ENCODE peak calls at places on chromosomes 3 and 15, in nine cellular contexts. One of them, this sample, is unnamed.

GRCh38 chr3:42847731-42848130 is 27.9 kb downstream of the CYP8B1 start:
- DNase-seq in HT1080: no peak
- DNase-seq in uterus: no peak
- DNase-seq in T-helper 1 cell: no peak
- DNase-seq in head of caudate nucleus: no peak
- DNase-seq in GM13976: no peak
- DNase-seq in GM20000: no peak
- DNase-seq in NCI-H226: no peak
- DNase-seq in choroid plexus epithelial cell: no peak
- DNase-seq in this sample: no peak

GRCh38 chr3:40068647-40069046 is 240.9 kb upstream of the EIF1B start:
- DNase-seq in choroid plexus epithelial cell: no peak
- DNase-seq in GM20000: no peak
- DNase-seq in GM13976: no peak
- DNase-seq in NCI-H226: no peak
- DNase-seq in uterus: no peak
- DNase-seq in T-helper 1 cell: no peak
- DNase-seq in HT1080: no peak
- DNase-seq in head of caudate nucleus: no peak
- DNase-seq in this sample: no peak

GRCh38 chr15:50145451-50145872 is 26.4 kb upstream of the ATP8B4 start:
- DNase-seq in uterus: peak
- DNase-seq in choroid plexus epithelial cell: peak
- DNase-seq in head of caudate nucleus: no peak
- DNase-seq in NCI-H226: peak
- DNase-seq in HT1080: peak
- DNase-seq in GM20000: peak
- DNase-seq in GM13976: peak
- DNase-seq in T-helper 1 cell: no peak
- DNase-seq in this sample: peak

GRCh38 chr15:37907136-37907535 is 27.3 kb upstream of the TMCO5A start:
- DNase-seq in GM13976: no peak
- DNase-seq in NCI-H226: no peak
- DNase-seq in choroid plexus epithelial cell: peak
- DNase-seq in T-helper 1 cell: no peak
- DNase-seq in head of caudate nucleus: no peak
- DNase-seq in HT1080: peak
- DNase-seq in uterus: no peak
- DNase-seq in GM20000: no peak
- DNase-seq in this sample: no peak

GRCh38 chr3:109532257-109533216 is 195.2 kb upstream of the DPPA4 start:
- DNase-seq in NCI-H226: peak
- DNase-seq in GM20000: no peak
- DNase-seq in choroid plexus epithelial cell: peak
- DNase-seq in uterus: no peak
- DNase-seq in T-helper 1 cell: no peak
- DNase-seq in GM13976: no peak
- DNase-seq in HT1080: peak
- DNase-seq in head of caudate nucleus: no peak
- DNase-seq in this sample: peak

GRCh38 chr15:98713585-98714001 is 65.3 kb downstream of the IGF1R start:
- DNase-seq in T-helper 1 cell: no peak
- DNase-seq in choroid plexus epithelial cell: no peak
- DNase-seq in uterus: no peak
- DNase-seq in NCI-H226: no peak
- DNase-seq in head of caudate nucleus: no peak
- DNase-seq in GM20000: no peak
- DNase-seq in GM13976: no peak
- DNase-seq in HT1080: no peak
- DNase-seq in this sample: no peak

GRCh38 chr3:18258492-18258891 is 166.6 kb downstream of the SATB1 start:
- DNase-seq in uterus: no peak
- DNase-seq in GM20000: no peak
- DNase-seq in choroid plexus epithelial cell: no peak
- DNase-seq in HT1080: no peak
- DNase-seq in T-helper 1 cell: no peak
- DNase-seq in GM13976: peak
- DNase-seq in NCI-H226: no peak
- DNase-seq in head of caudate nucleus: no peak
- DNase-seq in this sample: no peak

GRCh38 chr3:112654979-112655378 is 14.0 kb upstream of the CCDC80 start:
- DNase-seq in GM20000: no peak
- DNase-seq in uterus: no peak
- DNase-seq in T-helper 1 cell: no peak
- DNase-seq in choroid plexus epithelial cell: no peak
- DNase-seq in HT1080: no peak
- DNase-seq in NCI-H226: no peak
- DNase-seq in GM13976: no peak
- DNase-seq in head of caudate nucleus: no peak
- DNase-seq in this sample: no peak

GRCh38 chr3:112980080-112980479 is 5.2 kb upstream of the CD200R1 start:
- DNase-seq in head of caudate nucleus: no peak
- DNase-seq in HT1080: no peak
- DNase-seq in choroid plexus epithelial cell: no peak
- DNase-seq in GM20000: no peak
- DNase-seq in NCI-H226: no peak
- DNase-seq in T-helper 1 cell: no peak
- DNase-seq in GM13976: no peak
- DNase-seq in uterus: no peak
- DNase-seq in this sample: no peak

GRCh38 chr3:71225951-71226564 is 357.5 kb downstream of the FOXP1 start:
- DNase-seq in uterus: no peak
- DNase-seq in T-helper 1 cell: no peak
- DNase-seq in GM20000: no peak
- DNase-seq in GM13976: no peak
- DNase-seq in HT1080: no peak
- DNase-seq in head of caudate nucleus: no peak
- DNase-seq in choroid plexus epithelial cell: no peak
- DNase-seq in NCI-H226: no peak
- DNase-seq in this sample: no peak

GRCh38 chr3:50436063-50436674 is 67.3 kb downstream of the CACNA2D2 start:
- DNase-seq in uterus: peak
- DNase-seq in GM13976: peak
- DNase-seq in T-helper 1 cell: peak
- DNase-seq in HT1080: peak
- DNase-seq in NCI-H226: no peak
- DNase-seq in head of caudate nucleus: peak
- DNase-seq in choroid plexus epithelial cell: peak
- DNase-seq in GM20000: peak
- DNase-seq in this sample: peak

This sample was measured in NCI-H526.